ENCODE peak calls at places on chromosomes 1 and 21, in eight cellular contexts. One of them, this sample, is unnamed.

GRCh38 chr21:46038341-46038829 is 56.8 kb downstream of the COL6A1 start:
- DNase-seq in OCI-LY7: no peak
- DNase-seq in cardiac fibroblast: no peak
- DNase-seq in iris pigment epithelial cell: no peak
- DNase-seq in endothelial cell: no peak
- DNase-seq in epithelial cell of proximal tubule: no peak
- DNase-seq in fibroblast of mammary gland: no peak
- DNase-seq in MM.1S: no peak
- DNase-seq in this sample: no peak

GRCh38 chr1:185376840-185377635 is 60.0 kb upstream of the IVNS1ABP start:
- DNase-seq in OCI-LY7: no peak
- DNase-seq in cardiac fibroblast: no peak
- DNase-seq in endothelial cell: no peak
- DNase-seq in MM.1S: no peak
- DNase-seq in epithelial cell of proximal tubule: no peak
- DNase-seq in fibroblast of mammary gland: peak
- DNase-seq in iris pigment epithelial cell: peak
- DNase-seq in this sample: no peak

GRCh38 chr1:209063816-209064664 is 519.5 kb upstream of the CAMK1G start:
- DNase-seq in endothelial cell: no peak
- DNase-seq in OCI-LY7: no peak
- DNase-seq in fibroblast of mammary gland: no peak
- DNase-seq in iris pigment epithelial cell: no peak
- DNase-seq in epithelial cell of proximal tubule: no peak
- DNase-seq in cardiac fibroblast: no peak
- DNase-seq in MM.1S: no peak
- DNase-seq in this sample: no peak

GRCh38 chr1:99501871-99502270 is 144.0 kb upstream of the PALMD start:
- DNase-seq in OCI-LY7: no peak
- DNase-seq in epithelial cell of proximal tubule: no peak
- DNase-seq in MM.1S: no peak
- DNase-seq in fibroblast of mammary gland: no peak
- DNase-seq in iris pigment epithelial cell: no peak
- DNase-seq in endothelial cell: no peak
- DNase-seq in cardiac fibroblast: no peak
- DNase-seq in this sample: no peak

GRCh38 chr1:202159534-202160371 is 649 bp downstream of the PTPN7 start:
- DNase-seq in endothelial cell: no peak
- DNase-seq in iris pigment epithelial cell: no peak
- DNase-seq in fibroblast of mammary gland: no peak
- DNase-seq in MM.1S: peak
- DNase-seq in cardiac fibroblast: no peak
- DNase-seq in epithelial cell of proximal tubule: no peak
- DNase-seq in OCI-LY7: peak
- DNase-seq in this sample: no peak

GRCh38 chr1:82152356-82153281 is 351.9 kb downstream of the ADGRL2 start:
- DNase-seq in OCI-LY7: no peak
- DNase-seq in MM.1S: peak
- DNase-seq in fibroblast of mammary gland: no peak
- DNase-seq in epithelial cell of proximal tubule: no peak
- DNase-seq in iris pigment epithelial cell: no peak
- DNase-seq in cardiac fibroblast: no peak
- DNase-seq in endothelial cell: no peak
- DNase-seq in this sample: no peak

GRCh38 chr21:45828580-45829565 is 152.7 kb upstream of the COL6A1 start:
- DNase-seq in epithelial cell of proximal tubule: no peak
- DNase-seq in fibroblast of mammary gland: no peak
- DNase-seq in OCI-LY7: no peak
- DNase-seq in cardiac fibroblast: no peak
- DNase-seq in MM.1S: no peak
- DNase-seq in endothelial cell: no peak
- DNase-seq in iris pigment epithelial cell: no peak
- DNase-seq in this sample: no peak

GRCh38 chr1:161185732-161186311 is 8.5 kb upstream of the B4GALT3 start:
- DNase-seq in fibroblast of mammary gland: peak
- DNase-seq in OCI-LY7: peak
- DNase-seq in cardiac fibroblast: no peak
- DNase-seq in MM.1S: peak
- DNase-seq in epithelial cell of proximal tubule: no peak
- DNase-seq in endothelial cell: no peak
- DNase-seq in iris pigment epithelial cell: no peak
- DNase-seq in this sample: no peak

GRCh38 chr1:116853680-116854191 is 56.0 kb upstream of the PTGFRN start:
- DNase-seq in cardiac fibroblast: peak
- DNase-seq in MM.1S: peak
- DNase-seq in epithelial cell of proximal tubule: peak
- DNase-seq in OCI-LY7: no peak
- DNase-seq in fibroblast of mammary gland: peak
- DNase-seq in iris pigment epithelial cell: peak
- DNase-seq in endothelial cell: peak
- DNase-seq in this sample: peak

This sample was measured in NCI-H1930.